ENCODE peak calls at places on chromosomes 11 and 22, in five cellular contexts. S is NAMALWA, J is RWPE2, Y is T-helper 2 cell, G is cerebellum. B is an unnamed sample.

GRCh38 chr11:109680127-109680526 is 258.1 kb downstream of the C11orf87 start:
- DNase-seq in J (no peak), Y (no peak), G (no peak), S (no peak), B (no peak)

GRCh38 chr22:50072167-50072555 is 13.1 kb downstream of the MLC1 start:
- DNase-seq in S (no peak), J (no peak), G (no peak), Y (no peak), B (no peak)

GRCh38 chr11:102328748-102329147 is 11.5 kb downstream of the BIRC3 start:
- DNase-seq in G (no peak), Y (no peak), S (no peak), J (no peak), B (no peak)

GRCh38 chr22:46695346-46696224 is 42.5 kb downstream of the CERK start:
- DNase-seq in Y (no peak), S (no peak), G (no peak), J (no peak), B (no peak)

GRCh38 chr11:44593194-44593593 is 27.7 kb downstream of the CD82 start:
- DNase-seq in J (no peak), S (no peak), Y (no peak), G (no peak), B (no peak)

GRCh38 chr11:134412508-134413333 is 679 bp upstream of the B3GAT1 start:
- DNase-seq in J (no peak), Y (no peak), S (no peak), G (peak; percentile 42), B (peak; percentile 80)

GRCh38 chr22:33577862-33578411 is 342.3 kb downstream of the LARGE1 start:
- DNase-seq in J (no peak), Y (no peak), G (no peak), S (peak; percentile 15), B (peak; percentile 3)

GRCh38 chr22:30889268-30889995 is 79.1 kb downstream of the MORC2 start:
- DNase-seq in S (no peak), J (no peak), G (no peak), Y (no peak), B (no peak)

GRCh38 chr11:68099474-68100405 is 21.4 kb downstream of the CHKA start:
- DNase-seq in G (no peak), Y (no peak), S (peak; percentile 80), J (no peak), B (no peak)

GRCh38 chr22:49850021-49850911 is 3.4 kb upstream of the ZBED4 start:
- DNase-seq in J (no peak), Y (no peak), G (no peak), S (no peak), B (no peak)

GRCh38 chr11:15764948-15765347 is 591.4 kb downstream of the SOX6 start:
- DNase-seq in G (no peak), J (no peak), S (no peak), Y (no peak), B (no peak)

GRCh38 chr22:29693151-29693550 is 26.7 kb upstream of the CABP7 start:
- DNase-seq in Y (no peak), J (no peak), S (no peak), G (no peak), B (no peak)

GRCh38 chr11:73950869-73951710 is at the start of gene DNAJB13:
- DNase-seq in G (peak; percentile 40), J (no peak), Y (no peak), S (peak; percentile 83), B (peak; percentile 43)

GRCh38 chr22:48955351-48956311 is 872.0 kb downstream of the BRD1 start:
- DNase-seq in S (no peak), G (no peak), J (no peak), Y (no peak), B (no peak)

GRCh38 chr11:102155676-102156075 is 45.4 kb downstream of the YAP1 start:
- DNase-seq in J (no peak), Y (no peak), S (no peak), G (no peak), B (no peak)

GRCh38 chr11:76161261-76161961 is 44.9 kb downstream of the WNT11 start:
- DNase-seq in Y (peak; percentile 5), J (no peak), G (peak; percentile 37), S (no peak), B (no peak)

GRCh38 chr11:8604078-8604723 is 10.2 kb upstream of the STK33 start:
- DNase-seq in G (no peak), J (peak; percentile 79), Y (no peak), S (peak; percentile 73), B (no peak)

GRCh38 chr11:15194671-15195415 is 80.1 kb downstream of the INSC start:
- DNase-seq in J (no peak), Y (no peak), S (no peak), G (no peak), B (no peak)

GRCh38 chr11:57762235-57762866 is 749 bp downstream of the CTNND1 start:
- DNase-seq in G (no peak), Y (no peak), J (no peak), S (no peak), B (no peak)

GRCh38 chr11:62120466-62120865 is 3.3 kb upstream of the INCENP start:
- DNase-seq in J (no peak), S (no peak), G (no peak), Y (no peak), B (no peak)

GRCh38 chr22:49664371-49664881 is 163.2 kb downstream of the BRD1 start:
- DNase-seq in Y (no peak), G (peak; percentile 13), S (no peak), J (peak; percentile 44), B (no peak)

GRCh38 chr11:127627629-127628462 is 627.3 kb upstream of the KIRREL3 start:
- DNase-seq in Y (no peak), J (peak; percentile 47), G (no peak), S (no peak), B (peak; percentile 99)

GRCh38 chr11:43367382-43368178 is 8.9 kb downstream of the TTC17 start:
- DNase-seq in Y (no peak), G (no peak), J (no peak), S (peak; percentile 46), B (no peak)

GRCh38 chr22:22692707-22693530 is 48.5 kb downstream of the GGTLC2 start:
- DNase-seq in J (no peak), S (peak; percentile 70), Y (peak; percentile 43), G (no peak), B (peak; percentile 40)

B was measured in NCI-H1105.